ENCODE peak calls at places on chromosomes 16 and 17, in four cellular contexts. E, J, V and R are unnamed samples.

GRCh38 chr17:59366773-59367656 is 35.6 kb downstream of the YPEL2 start:
- DNase-seq in E (peak; percentile 84), J (no peak), V (peak; percentile 71), R (peak; percentile 77)

GRCh38 chr17:74297941-74298340 is 23.9 kb downstream of the DNAI2 start:
- DNase-seq in E (no peak), J (no peak), V (no peak), R (no peak)

GRCh38 chr16:8682551-8683259 is 8.3 kb downstream of the ABAT start:
- DNase-seq in E (no peak), J (no peak), V (no peak), R (no peak)

GRCh38 chr16:1069154-1069553 is 3.4 kb upstream of the SSTR5 start:
- DNase-seq in E (no peak), J (no peak), V (no peak), R (no peak)

GRCh38 chr17:79777166-79777843 is 643 bp upstream of the CBX2 start:
- DNase-seq in E (peak; percentile 64), J (peak; percentile 91), V (peak; percentile 79), R (peak; percentile 42)

GRCh38 chr17:9240659-9241370 is 219.5 kb downstream of the NTN1 start:
- DNase-seq in E (peak; percentile 64), J (peak; percentile 62), V (peak; percentile 95), R (peak; percentile 66)

GRCh38 chr16:30485818-30486436 is 13.4 kb downstream of the ITGAL start:
- DNase-seq in E (peak; percentile 72), J (no peak), V (no peak), R (peak; percentile 22)

GRCh38 chr17:11318207-11318606 is 77.2 kb downstream of the SHISA6 start:
- DNase-seq in E (no peak), J (no peak), V (no peak), R (no peak)

GRCh38 chr17:1640329-1641064 is 5.0 kb downstream of the SCARF1 start:
- DNase-seq in E (no peak), J (no peak), V (no peak), R (no peak)

GRCh38 chr17:18981642-18982424 is 22.7 kb downstream of the FAM83G start:
- DNase-seq in E (peak; percentile 84), J (peak; percentile 30), V (no peak), R (peak; percentile 50)

GRCh38 chr17:81246679-81247338 is 7.7 kb downstream of the NDUFAF8 start:
- DNase-seq in E (no peak), J (no peak), V (no peak), R (no peak)

GRCh38 chr17:50173335-50173941 is 7.6 kb downstream of the SGCA start:
- DNase-seq in E (peak; percentile 97), J (peak; percentile 37), V (peak; percentile 60), R (peak; percentile 87)

GRCh38 chr17:60495260-60495659 is 30.8 kb downstream of the APPBP2 start:
- DNase-seq in E (no peak), J (no peak), V (no peak), R (no peak)

GRCh38 chr17:28807925-28808641 is 34.5 kb downstream of the FAM222B start:
- DNase-seq in E (peak; percentile 93), J (no peak), V (no peak), R (peak; percentile 96)

GRCh38 chr16:19907161-19907992 is 22.7 kb upstream of the GPRC5B start:
- DNase-seq in E (peak; percentile 66), J (peak; percentile 89), V (peak; percentile 47), R (peak; percentile 64)